ENCODE peak calls at places on chromosomes 2 and 18, in five cellular contexts. D is stimulated activated CD4-positive, alpha-beta T cell treated with anti-CD3 and anti-CD28 coated beads, Interleukin-1b, Interleukin-23, amount 100 ng/mL, for 1 hour; K is ELF-1; E is endothelial cell; H is hippocampal formation. F is an unnamed sample.

GRCh38 chr2:10966741-10967140 is 55.0 kb downstream of the KCNF1 start:
- DNase-seq in D (no peak), H (no peak), K (no peak), E (no peak), F (no peak)

GRCh38 chr18:48136051-48136543 is 205.6 kb upstream of the SMAD2 start:
- DNase-seq in H (no peak), D (no peak), K (no peak), E (peak), F (no peak)

GRCh38 chr2:95337829-95338228 is 40.7 kb downstream of the KCNIP3 start:
- DNase-seq in D (no peak), H (no peak), K (no peak), E (no peak), F (no peak)

GRCh38 chr2:86617153-86617552 is 6.5 kb downstream of the RNF103 start:
- DNase-seq in H (no peak), K (no peak), D (no peak), E (no peak), F (no peak)

GRCh38 chr2:175030380-175031271 is 25.4 kb upstream of the CHN1 start:
- DNase-seq in D (no peak), H (no peak), E (peak), K (peak), F (peak)

GRCh38 chr2:224640694-224641093 is 55.5 kb upstream of the CUL3 start:
- DNase-seq in H (no peak), E (no peak), K (no peak), D (no peak), F (no peak)

GRCh38 chr2:127590386-127591190 is 55.1 kb downstream of the MYO7B start:
- DNase-seq in D (no peak), H (no peak), K (no peak), E (no peak), F (no peak)

GRCh38 chr2:38106420-38107182 is 30.6 kb upstream of the CYP1B1 start:
- DNase-seq in E (peak), H (no peak), K (peak), D (no peak), F (peak)

GRCh38 chr2:233799716-233800115 is 21.6 kb downstream of the MROH2A start:
- DNase-seq in H (no peak), E (no peak), D (no peak), K (no peak), F (no peak)

GRCh38 chr2:216690451-216691209 is 4.7 kb downstream of the IGFBP5 start:
- DNase-seq in D (no peak), K (peak), E (no peak), H (no peak), F (no peak)

GRCh38 chr2:172927381-172928357 is 148.0 kb upstream of the MAP3K20 start:
- DNase-seq in K (no peak), D (no peak), E (no peak), H (no peak), F (no peak)

GRCh38 chr2:112706170-112706664 is 14.6 kb upstream of the NT5DC4 start:
- DNase-seq in D (no peak), E (no peak), K (peak), H (no peak), F (peak)

GRCh38 chr2:14492920-14493503 is 139.5 kb upstream of the LRATD1 start:
- DNase-seq in K (no peak), H (no peak), D (no peak), E (no peak), F (peak)

GRCh38 chr2:177717831-177718618 is 325.5 kb downstream of the AGPS start:
- DNase-seq in E (no peak), K (no peak), H (no peak), D (no peak), F (no peak)

GRCh38 chr2:42060718-42061619 is 13.1 kb downstream of the PKDCC start:
- DNase-seq in E (no peak), D (no peak), H (peak), K (peak), F (no peak)

GRCh38 chr2:43399515-43400245 is 173.3 kb upstream of the ZFP36L2 start:
- DNase-seq in K (no peak), E (no peak), D (no peak), H (no peak), F (no peak)

GRCh38 chr2:55056024-55056521 is 5.8 kb upstream of the RTN4 start:
- DNase-seq in H (no peak), D (no peak), E (no peak), K (no peak), F (peak)

GRCh38 chr2:228698963-228699362 is 517.5 kb upstream of the SPHKAP start:
- DNase-seq in H (no peak), K (no peak), D (no peak), E (no peak), F (no peak)

GRCh38 chr2:108553181-108553919 is 19.1 kb downstream of the LIMS1 start:
- DNase-seq in D (no peak), E (no peak), H (no peak), K (no peak), F (no peak)

GRCh38 chr2:207463433-207463832 is 66.3 kb upstream of the CREB1 start:
- DNase-seq in E (no peak), K (no peak), D (no peak), H (no peak), F (no peak)